ENCODE peak calls at places on chromosomes 11 and 22, in four cellular contexts. A, P, E and D are unnamed samples.

GRCh38 chr22:36010090-36010489 is 18.5 kb downstream of the RBFOX2 start:
- DNase-seq in E (no peak), A (no peak), P (no peak), D (peak; percentile 28)

GRCh38 chr11:63920126-63920869 is 3.3 kb upstream of the RCOR2 start:
- DNase-seq in P (no peak), E (no peak), A (no peak), D (no peak)

GRCh38 chr22:18931905-18932652 is 4.0 kb downstream of the PRODH start:
- DNase-seq in E (no peak), P (no peak), A (no peak), D (no peak)

GRCh38 chr22:45994516-45995404 is 17.8 kb upstream of the WNT7B start:
- DNase-seq in E (no peak), A (peak; percentile 90), P (peak; percentile 91), D (peak; percentile 93)

GRCh38 chr11:102384419-102385052 is 37.5 kb downstream of the BIRC2 start:
- DNase-seq in E (no peak), A (no peak), P (no peak), D (no peak)

GRCh38 chr11:127843483-127844396 is 743.6 kb downstream of the ETS1 start:
- DNase-seq in E (peak; percentile 13), P (peak; percentile 72), A (peak; percentile 83), D (peak; percentile 67)

GRCh38 chr11:76624515-76625379 is 45.8 kb downstream of the LRRC32 start:
- DNase-seq in E (no peak), P (no peak), A (peak; percentile 30), D (no peak)

GRCh38 chr11:75577198-75577597 is 15.1 kb downstream of the SERPINH1 start:
- DNase-seq in E (no peak), P (peak; percentile 36), A (peak; percentile 77), D (no peak)

GRCh38 chr11:102911758-102912481 is 37.1 kb upstream of the MMP12 start:
- DNase-seq in A (peak; percentile 12), P (no peak), E (no peak), D (no peak)

GRCh38 chr22:48918585-48919186 is 909.0 kb downstream of the BRD1 start:
- DNase-seq in A (no peak), E (no peak), P (no peak), D (no peak)

GRCh38 chr11:131606936-131607335 is 236.5 kb downstream of the NTM start:
- DNase-seq in A (no peak), E (no peak), P (no peak), D (no peak)

GRCh38 chr11:17171342-17171741 is 36.4 kb downstream of the PIK3C2A start:
- DNase-seq in P (no peak), E (peak; percentile 11), A (no peak), D (no peak)

GRCh38 chr22:17845790-17846189 is 71.5 kb upstream of the BID start:
- DNase-seq in A (no peak), E (no peak), P (no peak), D (no peak)

GRCh38 chr11:67415501-67416304 is at the start of gene CARNS1:
- DNase-seq in A (no peak), E (no peak), P (no peak), D (no peak)

GRCh38 chr22:46693634-46694422 is 44.2 kb downstream of the CERK start:
- DNase-seq in E (no peak), A (no peak), P (no peak), D (no peak)

GRCh38 chr11:122803306-122803705 is 35.0 kb upstream of the CRTAM start:
- DNase-seq in A (no peak), P (no peak), E (peak; percentile 41), D (no peak)

GRCh38 chr11:14541180-14541579 is 21.0 kb upstream of the PSMA1 start:
- DNase-seq in A (no peak), E (no peak), P (no peak), D (no peak)

DNA sequence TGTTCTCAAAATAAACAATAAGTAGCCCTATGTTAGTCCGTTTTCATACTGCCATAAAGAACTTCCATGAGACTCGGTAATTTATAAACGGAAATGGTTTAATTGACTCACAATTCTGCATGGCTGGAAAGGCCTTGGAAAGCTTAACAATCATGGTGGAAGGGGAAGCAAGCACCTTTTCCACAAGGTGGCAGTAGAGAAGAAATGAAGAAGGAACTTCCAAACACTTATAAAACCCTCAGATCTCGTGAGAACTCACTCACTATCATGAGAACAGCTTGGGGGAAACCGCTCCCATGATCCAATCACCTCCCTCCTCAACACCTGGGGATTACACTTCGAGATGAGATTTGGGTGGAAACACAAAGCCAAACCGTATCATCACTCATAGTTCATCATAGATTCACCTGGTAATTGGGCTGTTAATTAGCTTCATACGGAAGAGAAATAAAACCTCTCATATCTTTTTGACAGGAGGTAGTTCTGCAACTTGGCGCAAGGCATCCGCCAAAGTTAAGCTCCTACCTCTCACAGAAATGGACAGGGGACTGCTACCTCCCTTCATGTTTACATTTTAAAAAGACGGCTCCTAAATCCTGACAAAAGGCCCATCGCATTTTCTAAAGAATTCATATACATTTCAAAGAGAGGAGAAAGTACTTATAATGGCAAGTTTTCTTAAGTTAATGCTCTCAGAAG is 49.0 kb downstream of the MUC15 start:
- DNase-seq in P (peak; percentile 1), E (no peak), A (peak; percentile 28), D (no peak)
- TF ChIP-seq CTCF in P (peak; percentile 13), E (peak; percentile 39), A (peak; percentile 23), D (peak; percentile 40)

GRCh38 chr22:50507991-50508884 is at the start of gene NCAPH2:
- DNase-seq in A (peak; percentile 96), E (peak; percentile 76), P (peak; percentile 96), D (no peak)
- TF ChIP-seq CTCF in A (no peak), E (no peak), P (no peak), D (no peak)

GRCh38 chr11:59678118-59678812 is 9.4 kb upstream of the PATL1 start:
- DNase-seq in P (no peak), A (no peak), E (no peak), D (no peak)
- TF ChIP-seq CTCF in P (no peak), A (peak; percentile 12), E (no peak), D (no peak)

GRCh38 chr22:23888615-23889401 is 5.4 kb upstream of the MIF start:
- DNase-seq in P (no peak), A (peak; percentile 44), E (no peak), D (no peak)
- TF ChIP-seq CTCF in P (no peak), A (peak; percentile 48), E (peak; percentile 20), D (no peak)